ENCODE peak calls at places on chromosomes 5 and 9, in nine cellular contexts. J is activated T-cell treated with anti-CD3 and anti-CD28 coated beads for 1 hour; L is heart right ventricle; A is activated CD8-positive, alpha-beta memory T cell treated with anti-CD3 and anti-CD28 coated beads for 4 hours; B is lung; Z is NCI-H1694; Y is effector CD4-positive, alpha-beta T cell; G is GM04504; W is endodermal cell. X is an unnamed sample.

GRCh38 chr5:67858470-67859096 is 357.0 kb upstream of the PIK3R1 start:
- DNase-seq in J (no peak), L (no peak), A (no peak), B (no peak), Z (no peak), Y (no peak), G (no peak), W (no peak), X (no peak)

GRCh38 chr5:179836225-179837019 is 15.7 kb downstream of the SQSTM1 start:
- DNase-seq in J (no peak), L (no peak), A (peak), B (no peak), Z (no peak), Y (peak), G (no peak), W (no peak), X (no peak)

GRCh38 chr5:132405646-132406045 is 36.1 kb downstream of the SLC22A5 start:
- DNase-seq in J (no peak), L (no peak), A (no peak), B (no peak), Z (no peak), Y (no peak), G (no peak), W (no peak), X (no peak)

GRCh38 chr9:6076856-6077255 is 61.4 kb upstream of the RANBP6 start:
- DNase-seq in J (no peak), L (no peak), A (no peak), B (no peak), Z (no peak), Y (no peak), G (no peak), W (no peak), X (no peak)

GRCh38 chr5:24630925-24631324 is 13.9 kb downstream of the CDH10 start:
- DNase-seq in J (no peak), L (no peak), A (no peak), B (no peak), Z (no peak), Y (no peak), G (no peak), W (no peak), X (no peak)

GRCh38 chr5:7794823-7795222 is 56.1 kb downstream of the CFAP90 start:
- DNase-seq in J (no peak), L (no peak), A (no peak), B (no peak), Z (no peak), Y (no peak), G (no peak), W (no peak), X (no peak)

GRCh38 chr5:54217826-54218503 is 92.4 kb downstream of the ARL15 start:
- DNase-seq in J (no peak), L (no peak), A (no peak), B (no peak), Z (peak), Y (no peak), G (peak), W (peak), X (peak)

GRCh38 chr9:115808108-115808507 is 345.5 kb upstream of the PAPPA start:
- DNase-seq in J (no peak), L (no peak), A (no peak), B (peak), Z (no peak), Y (no peak), G (no peak), W (no peak), X (no peak)

GRCh38 chr5:179143446-179143845 is 83.3 kb downstream of the ZNF354C start:
- DNase-seq in J (no peak), L (no peak), A (no peak), B (no peak), Z (no peak), Y (no peak), G (peak), W (peak), X (no peak)

GRCh38 chr5:39197556-39197955 is 21.8 kb downstream of the FYB1 start:
- DNase-seq in J (peak), L (no peak), A (no peak), B (no peak), Z (no peak), Y (peak), G (no peak), W (no peak), X (no peak)

GRCh38 chr5:107466233-107466769 is 204.4 kb downstream of the EFNA5 start:
- DNase-seq in J (no peak), L (no peak), A (no peak), B (no peak), Z (no peak), Y (no peak), G (no peak), W (peak), X (no peak)